ENCODE peak calls at places on chromosome 2, in eight cellular contexts. One of them, this sample, is unnamed.

GRCh38 chr2:36404754-36405153 is 49.2 kb downstream of the CRIM1 start:
- DNase-seq in ELF-1: no peak
- DNase-seq in frontal cortex: no peak
- DNase-seq in nephron progenitor cell: no peak
- DNase-seq in foreskin fibroblast: no peak
- DNase-seq in upper lobe of right lung: no peak
- DNase-seq in B cell: peak
- DNase-seq in H4: no peak
- DNase-seq in this sample: no peak

GRCh38 chr2:23900133-23900926 is 26.6 kb downstream of the ATAD2B start:
- DNase-seq in ELF-1: no peak
- DNase-seq in frontal cortex: no peak
- DNase-seq in nephron progenitor cell: no peak
- DNase-seq in foreskin fibroblast: peak
- DNase-seq in upper lobe of right lung: no peak
- DNase-seq in B cell: no peak
- DNase-seq in H4: peak
- DNase-seq in this sample: no peak

GRCh38 chr2:47270421-47270820 is 115.3 kb upstream of the STPG4 start:
- DNase-seq in ELF-1: no peak
- DNase-seq in frontal cortex: no peak
- DNase-seq in nephron progenitor cell: no peak
- DNase-seq in foreskin fibroblast: no peak
- DNase-seq in upper lobe of right lung: no peak
- DNase-seq in B cell: no peak
- DNase-seq in H4: no peak
- DNase-seq in this sample: no peak

GRCh38 chr2:230602562-230603230 is 109.9 kb upstream of the CAB39 start:
- DNase-seq in ELF-1: no peak
- DNase-seq in frontal cortex: no peak
- DNase-seq in nephron progenitor cell: no peak
- DNase-seq in foreskin fibroblast: no peak
- DNase-seq in upper lobe of right lung: no peak
- DNase-seq in B cell: peak
- DNase-seq in H4: no peak
- DNase-seq in this sample: no peak

GRCh38 chr2:10276481-10277292 is 26.0 kb upstream of the HPCAL1 start:
- DNase-seq in ELF-1: no peak
- DNase-seq in frontal cortex: no peak
- DNase-seq in nephron progenitor cell: no peak
- DNase-seq in foreskin fibroblast: no peak
- DNase-seq in upper lobe of right lung: peak
- DNase-seq in B cell: no peak
- DNase-seq in H4: no peak
- DNase-seq in this sample: no peak

GRCh38 chr2:10501521-10501961 is 53.4 kb upstream of the ODC1 start:
- DNase-seq in ELF-1: no peak
- DNase-seq in frontal cortex: no peak
- DNase-seq in nephron progenitor cell: no peak
- DNase-seq in foreskin fibroblast: no peak
- DNase-seq in upper lobe of right lung: no peak
- DNase-seq in B cell: no peak
- DNase-seq in H4: no peak
- DNase-seq in this sample: no peak

GRCh38 chr2:231181848-231182247 is 16.6 kb upstream of the ARMC9 start:
- DNase-seq in ELF-1: peak
- DNase-seq in frontal cortex: peak
- DNase-seq in nephron progenitor cell: no peak
- DNase-seq in foreskin fibroblast: peak
- DNase-seq in upper lobe of right lung: peak
- DNase-seq in B cell: peak
- DNase-seq in H4: peak
- DNase-seq in this sample: peak

GRCh38 chr2:238294393-238295143 is 6.2 kb upstream of the PER2 start:
- DNase-seq in ELF-1: no peak
- DNase-seq in frontal cortex: no peak
- DNase-seq in nephron progenitor cell: no peak
- DNase-seq in foreskin fibroblast: no peak
- DNase-seq in upper lobe of right lung: no peak
- DNase-seq in B cell: no peak
- DNase-seq in H4: no peak
- DNase-seq in this sample: peak

GRCh38 chr2:212975333-212975732 is 176.1 kb downstream of the IKZF2 start:
- DNase-seq in ELF-1: no peak
- DNase-seq in frontal cortex: no peak
- DNase-seq in nephron progenitor cell: no peak
- DNase-seq in foreskin fibroblast: no peak
- DNase-seq in upper lobe of right lung: no peak
- DNase-seq in B cell: no peak
- DNase-seq in H4: no peak
- DNase-seq in this sample: no peak

GRCh38 chr2:207289295-207290018 is 123.7 kb upstream of the KLF7 start:
- DNase-seq in ELF-1: no peak
- DNase-seq in frontal cortex: no peak
- DNase-seq in nephron progenitor cell: no peak
- DNase-seq in foreskin fibroblast: no peak
- DNase-seq in upper lobe of right lung: no peak
- DNase-seq in B cell: no peak
- DNase-seq in H4: no peak
- DNase-seq in this sample: no peak

GRCh38 chr2:46363535-46364170 is 66.4 kb downstream of the EPAS1 start:
- DNase-seq in ELF-1: no peak
- DNase-seq in frontal cortex: no peak
- DNase-seq in nephron progenitor cell: no peak
- DNase-seq in foreskin fibroblast: peak
- DNase-seq in upper lobe of right lung: no peak
- DNase-seq in B cell: no peak
- DNase-seq in H4: peak
- DNase-seq in this sample: no peak

GRCh38 chr2:16608661-16609643 is 56.7 kb downstream of the CYRIA start:
- DNase-seq in ELF-1: peak
- DNase-seq in frontal cortex: peak
- DNase-seq in nephron progenitor cell: peak
- DNase-seq in foreskin fibroblast: peak
- DNase-seq in upper lobe of right lung: peak
- DNase-seq in B cell: peak
- DNase-seq in H4: peak
- DNase-seq in this sample: peak

GRCh38 chr2:188623995-188624643 is 332.4 kb downstream of the GULP1 start:
- DNase-seq in ELF-1: no peak
- DNase-seq in frontal cortex: no peak
- DNase-seq in nephron progenitor cell: no peak
- DNase-seq in foreskin fibroblast: peak
- DNase-seq in upper lobe of right lung: no peak
- DNase-seq in B cell: no peak
- DNase-seq in H4: peak
- DNase-seq in this sample: no peak

GRCh38 chr2:100603945-100604633 is 41.3 kb downstream of the PDCL3 start:
- DNase-seq in ELF-1: peak
- DNase-seq in frontal cortex: no peak
- DNase-seq in nephron progenitor cell: no peak
- DNase-seq in foreskin fibroblast: no peak
- DNase-seq in upper lobe of right lung: no peak
- DNase-seq in B cell: no peak
- DNase-seq in H4: no peak
- DNase-seq in this sample: no peak

GRCh38 chr2:64259301-64259700 is 115.1 kb upstream of the PELI1 start:
- DNase-seq in ELF-1: no peak
- DNase-seq in frontal cortex: no peak
- DNase-seq in nephron progenitor cell: no peak
- DNase-seq in foreskin fibroblast: no peak
- DNase-seq in upper lobe of right lung: no peak
- DNase-seq in B cell: no peak
- DNase-seq in H4: no peak
- DNase-seq in this sample: no peak

GRCh38 chr2:9288233-9288632 is 81.6 kb downstream of the ASAP2 start:
- DNase-seq in ELF-1: no peak
- DNase-seq in frontal cortex: no peak
- DNase-seq in nephron progenitor cell: no peak
- DNase-seq in foreskin fibroblast: peak
- DNase-seq in upper lobe of right lung: no peak
- DNase-seq in B cell: no peak
- DNase-seq in H4: peak
- DNase-seq in this sample: no peak